ENCODE peak calls at places on chromosomes 16 and 17, in five cellular contexts. One of them, this sample, is unnamed.
A peak's percentile ranks its signal among the peaks of the same experiment; 100 is the strongest.

GRCh38 chr16:78257376-78257728 is 157.9 kb downstream of the WWOX start:
- DNase-seq in H1: no peak
- DNase-seq in occipital lobe: no peak
- DNase-seq in stimulated activated CD8-positive, alpha-beta memory T cell treated with anti-CD3 and anti-CD28 coated beads, Interleukin-12 subunit alpha, Interleukin-12 subunit beta, amount 100 ng/mL, for 4 hours: no peak
- DNase-seq in hypothalamus: no peak
- DNase-seq in this sample: no peak

GRCh38 chr17:17801800-17802481 is 34.8 kb downstream of the SREBF1 start:
- DNase-seq in H1: no peak
- DNase-seq in occipital lobe: no peak
- DNase-seq in stimulated activated CD8-positive, alpha-beta memory T cell treated with anti-CD3 and anti-CD28 coated beads, Interleukin-12 subunit alpha, Interleukin-12 subunit beta, amount 100 ng/mL, for 4 hours: no peak
- DNase-seq in hypothalamus: no peak
- DNase-seq in this sample: no peak

GRCh38 chr16:53091508-53092211 is 36.9 kb downstream of the CHD9 start:
- DNase-seq in H1: no peak
- DNase-seq in occipital lobe: peak; percentile 92
- DNase-seq in stimulated activated CD8-positive, alpha-beta memory T cell treated with anti-CD3 and anti-CD28 coated beads, Interleukin-12 subunit alpha, Interleukin-12 subunit beta, amount 100 ng/mL, for 4 hours: no peak
- DNase-seq in hypothalamus: peak; percentile 74
- DNase-seq in this sample: no peak

GRCh38 chr17:50167371-50167770 is 1.6 kb downstream of the SGCA start:
- DNase-seq in H1: no peak
- DNase-seq in occipital lobe: no peak
- DNase-seq in stimulated activated CD8-positive, alpha-beta memory T cell treated with anti-CD3 and anti-CD28 coated beads, Interleukin-12 subunit alpha, Interleukin-12 subunit beta, amount 100 ng/mL, for 4 hours: no peak
- DNase-seq in hypothalamus: no peak
- DNase-seq in this sample: no peak

GRCh38 chr17:78019367-78019975 is 61.0 kb downstream of the TNRC6C start:
- DNase-seq in H1: no peak
- DNase-seq in occipital lobe: no peak
- DNase-seq in stimulated activated CD8-positive, alpha-beta memory T cell treated with anti-CD3 and anti-CD28 coated beads, Interleukin-12 subunit alpha, Interleukin-12 subunit beta, amount 100 ng/mL, for 4 hours: no peak
- DNase-seq in hypothalamus: no peak
- DNase-seq in this sample: no peak

GRCh38 chr16:85157813-85158701 is 45.8 kb upstream of the CIBAR2 start:
- DNase-seq in H1: peak; percentile 69
- DNase-seq in occipital lobe: no peak
- DNase-seq in stimulated activated CD8-positive, alpha-beta memory T cell treated with anti-CD3 and anti-CD28 coated beads, Interleukin-12 subunit alpha, Interleukin-12 subunit beta, amount 100 ng/mL, for 4 hours: no peak
- DNase-seq in hypothalamus: no peak
- DNase-seq in this sample: no peak

GRCh38 chr16:10992112-10992511 is 47.7 kb downstream of the CLEC16A start:
- DNase-seq in H1: no peak
- DNase-seq in occipital lobe: no peak
- DNase-seq in stimulated activated CD8-positive, alpha-beta memory T cell treated with anti-CD3 and anti-CD28 coated beads, Interleukin-12 subunit alpha, Interleukin-12 subunit beta, amount 100 ng/mL, for 4 hours: no peak
- DNase-seq in hypothalamus: no peak
- DNase-seq in this sample: no peak

GRCh38 chr16:88030498-88030897 is 79.3 kb downstream of the BANP start:
- DNase-seq in H1: no peak
- DNase-seq in occipital lobe: no peak
- DNase-seq in stimulated activated CD8-positive, alpha-beta memory T cell treated with anti-CD3 and anti-CD28 coated beads, Interleukin-12 subunit alpha, Interleukin-12 subunit beta, amount 100 ng/mL, for 4 hours: no peak
- DNase-seq in hypothalamus: no peak
- DNase-seq in this sample: no peak

GRCh38 chr16:58863042-58863441 is 128.9 kb upstream of the GOT2 start:
- DNase-seq in H1: no peak
- DNase-seq in occipital lobe: no peak
- DNase-seq in stimulated activated CD8-positive, alpha-beta memory T cell treated with anti-CD3 and anti-CD28 coated beads, Interleukin-12 subunit alpha, Interleukin-12 subunit beta, amount 100 ng/mL, for 4 hours: no peak
- DNase-seq in hypothalamus: no peak
- DNase-seq in this sample: no peak

GRCh38 chr16:56743840-56744239 is 13.9 kb downstream of the NUP93 start:
- DNase-seq in H1: no peak
- DNase-seq in occipital lobe: no peak
- DNase-seq in stimulated activated CD8-positive, alpha-beta memory T cell treated with anti-CD3 and anti-CD28 coated beads, Interleukin-12 subunit alpha, Interleukin-12 subunit beta, amount 100 ng/mL, for 4 hours: no peak
- DNase-seq in hypothalamus: no peak
- DNase-seq in this sample: no peak

GRCh38 chr16:72467157-72467759 is 295.3 kb upstream of the PMFBP1 start:
- DNase-seq in H1: no peak
- DNase-seq in occipital lobe: no peak
- DNase-seq in stimulated activated CD8-positive, alpha-beta memory T cell treated with anti-CD3 and anti-CD28 coated beads, Interleukin-12 subunit alpha, Interleukin-12 subunit beta, amount 100 ng/mL, for 4 hours: no peak
- DNase-seq in hypothalamus: no peak
- DNase-seq in this sample: no peak

GRCh38 chr17:44759916-44760243 is 1.1 kb downstream of the ADAM11 start:
- DNase-seq in H1: peak; percentile 50
- DNase-seq in occipital lobe: no peak
- DNase-seq in stimulated activated CD8-positive, alpha-beta memory T cell treated with anti-CD3 and anti-CD28 coated beads, Interleukin-12 subunit alpha, Interleukin-12 subunit beta, amount 100 ng/mL, for 4 hours: no peak
- DNase-seq in hypothalamus: no peak
- DNase-seq in this sample: no peak

GRCh38 chr16:59330030-59330670 is 596.0 kb upstream of the GOT2 start:
- DNase-seq in H1: no peak
- DNase-seq in occipital lobe: no peak
- DNase-seq in stimulated activated CD8-positive, alpha-beta memory T cell treated with anti-CD3 and anti-CD28 coated beads, Interleukin-12 subunit alpha, Interleukin-12 subunit beta, amount 100 ng/mL, for 4 hours: no peak
- DNase-seq in hypothalamus: no peak
- DNase-seq in this sample: no peak

GRCh38 chr16:28140788-28141618 is 70.8 kb downstream of the XPO6 start:
- DNase-seq in H1: no peak
- DNase-seq in occipital lobe: no peak
- DNase-seq in stimulated activated CD8-positive, alpha-beta memory T cell treated with anti-CD3 and anti-CD28 coated beads, Interleukin-12 subunit alpha, Interleukin-12 subunit beta, amount 100 ng/mL, for 4 hours: peak; percentile 30
- DNase-seq in hypothalamus: no peak
- DNase-seq in this sample: no peak

GRCh38 chr16:212999-213398 is 16.2 kb downstream of the LUC7L start:
- DNase-seq in H1: no peak
- DNase-seq in occipital lobe: no peak
- DNase-seq in stimulated activated CD8-positive, alpha-beta memory T cell treated with anti-CD3 and anti-CD28 coated beads, Interleukin-12 subunit alpha, Interleukin-12 subunit beta, amount 100 ng/mL, for 4 hours: no peak
- DNase-seq in hypothalamus: no peak
- DNase-seq in this sample: no peak

GRCh38 chr16:75218256-75219076 is at the start of gene CTRB1:
- DNase-seq in H1: no peak
- DNase-seq in occipital lobe: no peak
- DNase-seq in stimulated activated CD8-positive, alpha-beta memory T cell treated with anti-CD3 and anti-CD28 coated beads, Interleukin-12 subunit alpha, Interleukin-12 subunit beta, amount 100 ng/mL, for 4 hours: no peak
- DNase-seq in hypothalamus: no peak
- DNase-seq in this sample: no peak

GRCh38 chr16:64809876-64810629 is 311.8 kb downstream of the CDH11 start:
- DNase-seq in H1: no peak
- DNase-seq in occipital lobe: no peak
- DNase-seq in stimulated activated CD8-positive, alpha-beta memory T cell treated with anti-CD3 and anti-CD28 coated beads, Interleukin-12 subunit alpha, Interleukin-12 subunit beta, amount 100 ng/mL, for 4 hours: no peak
- DNase-seq in hypothalamus: no peak
- DNase-seq in this sample: no peak

GRCh38 chr17:7716901-7717755 is at the start of gene DNAH2:
- DNase-seq in H1: peak; percentile 96
- DNase-seq in occipital lobe: peak; percentile 72
- DNase-seq in stimulated activated CD8-positive, alpha-beta memory T cell treated with anti-CD3 and anti-CD28 coated beads, Interleukin-12 subunit alpha, Interleukin-12 subunit beta, amount 100 ng/mL, for 4 hours: no peak
- DNase-seq in hypothalamus: peak; percentile 23
- DNase-seq in this sample: peak; percentile 93